ENCODE peak calls at places on chromosomes 16 and 17, in five cellular contexts. V, X, Q, M and D are unnamed samples. For H3K4me1, the result is how much of the 10 kb centered on the place peaks cover.

GRCh38 chr17:2455956-2456355 is 55.1 kb upstream of the MNT start:
- DNase-seq in V (no peak), X (no peak), Q (no peak), M (no peak), D (no peak)

GRCh38 chr17:40556884-40557414 is 8.3 kb downstream of the CCR7 start:
- DNase-seq in V (peak), X (no peak), Q (peak), M (no peak), D (no peak)

GRCh38 chr17:70872194-70872593 is 702.9 kb downstream of the KCNJ2 start:
- DNase-seq in V (no peak), X (no peak), Q (no peak), M (no peak), D (no peak)

GRCh38 chr16:48556913-48557351 is 53.0 kb downstream of the N4BP1 start:
- DNase-seq in V (no peak), X (no peak), Q (no peak), M (no peak), D (no peak)

GRCh38 chr17:13078591-13078990 is 60.8 kb upstream of the ELAC2 start:
- DNase-seq in V (no peak), X (no peak), Q (no peak), M (no peak), D (no peak)

GRCh38 chr16:10080031-10080772 is 102.0 kb downstream of the GRIN2A start:
- DNase-seq in V (no peak), X (no peak), Q (peak), M (no peak), D (peak)

GRCh38 chr17:57915980-57916757 is 39.0 kb downstream of the CUEDC1 start:
- DNase-seq in V (no peak), X (no peak), Q (no peak), M (no peak), D (no peak)

GRCh38 chr17:78831688-78832540 is 8.7 kb downstream of the USP36 start:
- DNase-seq in V (no peak), X (no peak), Q (no peak), M (no peak), D (no peak)

GRCh38 chr17:77591231-77591785 is 367.2 kb upstream of the TNRC6C start:
- DNase-seq in V (no peak), X (no peak), Q (no peak), M (no peak), D (no peak)

GRCh38 chr16:86577314-86577971 is 906 bp upstream of the FOXL1 start:
- DNase-seq in V (no peak), X (no peak), Q (no peak), M (no peak), D (no peak)

GRCh38 chr16:62261760-62262159 is 225.5 kb upstream of the CDH8 start:
- DNase-seq in V (no peak), X (no peak), Q (no peak), M (no peak), D (no peak)

GRCh38 chr16:66905633-66906539 is 12.8 kb downstream of the CDH16 start:
- DNase-seq in V (no peak), X (no peak), Q (peak), M (no peak), D (no peak)

GRCh38 chr16:27240948-27241531 is 27.5 kb downstream of the NSMCE1 start:
- DNase-seq in V (peak), X (no peak), Q (peak), M (no peak), D (peak)

GRCh38 chr17:82832881-82833475 is 6.8 kb downstream of the ZNF750 start:
- DNase-seq in V (no peak), X (no peak), Q (no peak), M (no peak), D (peak)

GRCh38 chr16:17327671-17328335 is 143.0 kb downstream of the XYLT1 start:
- DNase-seq in V (no peak), X (no peak), Q (no peak), M (no peak), D (peak)

GRCh38 chr17:51154176-51154575 is 817 bp downstream of the NME1 start:
- DNase-seq in V (no peak), X (no peak), Q (no peak), M (no peak), D (no peak)

GRCh38 chr16:2270070-2270462 is 2.1 kb upstream of the RNPS1 start:
- DNase-seq in V (no peak), X (no peak), Q (no peak), M (no peak), D (no peak)

GRCh38 chr16:1125471-1125870 is 27.4 kb upstream of the CACNA1H start:
- DNase-seq in V (peak), X (no peak), Q (peak), M (no peak), D (peak)

GRCh38 chr16:12178251-12178990 is 201.9 kb downstream of the SNX29 start:
- DNase-seq in V (peak), X (no peak), Q (no peak), M (no peak), D (peak)
- TF ChIP-seq EP300 in V (no peak), X (no peak), Q (no peak), M (no peak), D (no peak)

DNA sequence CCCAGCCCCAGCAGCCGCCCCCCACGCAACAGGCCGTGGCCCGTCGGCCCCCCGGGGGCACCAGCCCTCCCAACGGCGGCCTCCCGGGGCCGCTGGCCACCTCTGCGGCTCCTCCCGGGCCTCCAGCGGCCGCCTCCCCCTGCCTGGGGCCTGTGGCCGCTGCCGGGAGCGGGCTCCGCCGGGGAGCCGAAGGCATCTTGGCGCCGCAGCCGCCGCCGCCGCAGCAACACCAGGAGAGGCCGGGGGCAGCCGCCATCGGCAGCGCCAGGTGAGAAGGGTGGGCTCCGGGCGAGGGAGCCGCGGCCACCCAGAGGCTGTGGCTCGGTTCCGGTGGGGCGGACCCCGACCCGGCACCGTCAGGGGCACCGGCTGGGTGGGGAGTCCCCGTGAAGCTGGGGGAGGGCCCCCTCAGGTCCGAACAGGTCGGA is 506 bp downstream of the ATXN2L start:
- DNase-seq in V (no peak), X (no peak), Q (no peak), M (no peak), D (no peak)
- TF ChIP-seq POLR2A in V (no peak), X (no peak), Q (no peak), M (no peak), D (no peak)

GRCh38 chr16:85569615-85570212 is 43.4 kb upstream of the GSE1 start:
- DNase-seq in V (no peak), X (no peak), Q (peak), M (no peak), D (no peak)
- H3K4me1 ChIP-seq in V (under half), X (under half), Q (half or more), M (under half), D (under half)

DNA sequence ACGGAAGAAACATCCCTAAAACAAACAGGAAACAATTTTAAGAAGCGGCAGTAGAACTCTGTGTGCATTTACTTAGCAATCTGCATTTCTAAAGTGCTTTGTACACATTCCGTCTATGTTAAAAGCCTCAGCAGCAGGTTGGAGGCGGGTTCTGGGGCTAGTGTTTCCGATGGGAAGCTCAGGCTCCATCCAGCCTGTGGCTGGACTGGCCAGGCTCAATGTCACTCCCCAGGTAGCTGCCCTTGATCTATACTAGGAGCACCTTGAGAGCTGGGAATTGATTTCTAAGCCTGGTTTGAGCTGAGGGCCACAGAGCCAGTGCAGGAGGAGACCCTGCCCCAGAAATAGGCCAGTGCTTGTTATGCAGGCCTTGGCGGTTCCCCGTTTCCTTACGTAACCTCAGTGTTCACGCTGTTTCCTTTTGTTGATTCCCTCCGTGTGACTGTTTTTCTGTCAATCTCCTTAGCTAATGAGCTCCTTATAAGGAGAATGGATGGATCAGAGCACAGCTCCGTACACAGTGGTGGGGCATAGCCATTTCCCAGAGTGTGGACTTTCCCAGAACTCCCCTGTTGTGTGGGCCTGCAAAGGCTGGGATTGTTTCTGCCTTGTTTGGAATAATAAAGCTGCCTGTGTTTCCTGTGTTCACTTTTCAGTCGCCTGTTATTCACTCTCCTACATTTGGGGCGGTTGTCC is 21.4 kb downstream of the ADORA2B start:
- DNase-seq in V (no peak), X (no peak), Q (peak), M (no peak), D (peak)
- TF ChIP-seq EP300 in V (no peak), X (no peak), Q (no peak), M (no peak), D (no peak)